ENCODE peak calls at places on chromosome 15, in nine cellular contexts. One of them, this sample, is unnamed.

GRCh38 chr15:91116379-91117067 is 16.5 kb downstream of the SV2B start:
- DNase-seq in breast epithelium: peak; percentile 23
- DNase-seq in psoas muscle: no peak
- DNase-seq in neural progenitor cell: no peak
- DNase-seq in heart left ventricle: no peak
- DNase-seq in esophagus squamous epithelium: no peak
- DNase-seq in sigmoid colon: no peak
- DNase-seq in K562: no peak
- DNase-seq in lower lobe of right lung: no peak
- DNase-seq in this sample: no peak

GRCh38 chr15:94582368-94582767 is 351.0 kb downstream of the MCTP2 start:
- DNase-seq in breast epithelium: no peak
- DNase-seq in psoas muscle: no peak
- DNase-seq in neural progenitor cell: peak; percentile 81
- DNase-seq in heart left ventricle: no peak
- DNase-seq in esophagus squamous epithelium: no peak
- DNase-seq in sigmoid colon: peak; percentile 70
- DNase-seq in K562: peak; percentile 46
- DNase-seq in lower lobe of right lung: no peak
- DNase-seq in this sample: no peak

GRCh38 chr15:81174125-81174524 is 22.6 kb upstream of the IL16 start:
- DNase-seq in breast epithelium: no peak
- DNase-seq in psoas muscle: no peak
- DNase-seq in neural progenitor cell: no peak
- DNase-seq in heart left ventricle: peak; percentile 47
- DNase-seq in esophagus squamous epithelium: no peak
- DNase-seq in sigmoid colon: no peak
- DNase-seq in K562: peak; percentile 26
- DNase-seq in lower lobe of right lung: no peak
- DNase-seq in this sample: no peak

GRCh38 chr15:40049076-40049475 is 10.1 kb upstream of the SRP14 start:
- DNase-seq in breast epithelium: no peak
- DNase-seq in psoas muscle: no peak
- DNase-seq in neural progenitor cell: no peak
- DNase-seq in heart left ventricle: no peak
- DNase-seq in esophagus squamous epithelium: no peak
- DNase-seq in sigmoid colon: no peak
- DNase-seq in K562: no peak
- DNase-seq in lower lobe of right lung: no peak
- DNase-seq in this sample: no peak

GRCh38 chr15:90188914-90189748 is 12.0 kb upstream of the SEMA4B start:
- DNase-seq in breast epithelium: no peak
- DNase-seq in psoas muscle: no peak
- DNase-seq in neural progenitor cell: no peak
- DNase-seq in heart left ventricle: no peak
- DNase-seq in esophagus squamous epithelium: no peak
- DNase-seq in sigmoid colon: no peak
- DNase-seq in K562: peak; percentile 45
- DNase-seq in lower lobe of right lung: no peak
- DNase-seq in this sample: no peak

GRCh38 chr15:40768492-40769309 is 1.1 kb upstream of the C15orf62 start:
- DNase-seq in breast epithelium: no peak
- DNase-seq in psoas muscle: no peak
- DNase-seq in neural progenitor cell: no peak
- DNase-seq in heart left ventricle: no peak
- DNase-seq in esophagus squamous epithelium: no peak
- DNase-seq in sigmoid colon: no peak
- DNase-seq in K562: no peak
- DNase-seq in lower lobe of right lung: peak; percentile 45
- DNase-seq in this sample: no peak

GRCh38 chr15:33031324-33031736 is 163.2 kb downstream of the FMN1 start:
- DNase-seq in breast epithelium: no peak
- DNase-seq in psoas muscle: no peak
- DNase-seq in neural progenitor cell: no peak
- DNase-seq in heart left ventricle: no peak
- DNase-seq in esophagus squamous epithelium: no peak
- DNase-seq in sigmoid colon: no peak
- DNase-seq in K562: no peak
- DNase-seq in lower lobe of right lung: no peak
- DNase-seq in this sample: no peak

GRCh38 chr15:60544581-60545115 is 65.7 kb upstream of the ICE2 start:
- DNase-seq in breast epithelium: no peak
- DNase-seq in psoas muscle: no peak
- DNase-seq in neural progenitor cell: no peak
- DNase-seq in heart left ventricle: no peak
- DNase-seq in esophagus squamous epithelium: no peak
- DNase-seq in sigmoid colon: no peak
- DNase-seq in K562: no peak
- DNase-seq in lower lobe of right lung: no peak
- DNase-seq in this sample: no peak

GRCh38 chr15:100879461-100880138 is at the start of gene ALDH1A3:
- DNase-seq in breast epithelium: no peak
- DNase-seq in psoas muscle: peak; percentile 73
- DNase-seq in neural progenitor cell: peak; percentile 56
- DNase-seq in heart left ventricle: no peak
- DNase-seq in esophagus squamous epithelium: no peak
- DNase-seq in sigmoid colon: peak; percentile 88
- DNase-seq in K562: no peak
- DNase-seq in lower lobe of right lung: no peak
- DNase-seq in this sample: no peak

GRCh38 chr15:77497942-77498361 is 77.3 kb downstream of the HMG20A start:
- DNase-seq in breast epithelium: no peak
- DNase-seq in psoas muscle: no peak
- DNase-seq in neural progenitor cell: no peak
- DNase-seq in heart left ventricle: peak; percentile 62
- DNase-seq in esophagus squamous epithelium: no peak
- DNase-seq in sigmoid colon: no peak
- DNase-seq in K562: no peak
- DNase-seq in lower lobe of right lung: no peak
- DNase-seq in this sample: no peak

GRCh38 chr15:98547255-98547654 is 101.1 kb upstream of the IGF1R start:
- DNase-seq in breast epithelium: no peak
- DNase-seq in psoas muscle: no peak
- DNase-seq in neural progenitor cell: no peak
- DNase-seq in heart left ventricle: no peak
- DNase-seq in esophagus squamous epithelium: no peak
- DNase-seq in sigmoid colon: no peak
- DNase-seq in K562: no peak
- DNase-seq in lower lobe of right lung: no peak
- DNase-seq in this sample: no peak

GRCh38 chr15:98549003-98549402 is 99.3 kb upstream of the IGF1R start:
- DNase-seq in breast epithelium: no peak
- DNase-seq in psoas muscle: no peak
- DNase-seq in neural progenitor cell: no peak
- DNase-seq in heart left ventricle: no peak
- DNase-seq in esophagus squamous epithelium: no peak
- DNase-seq in sigmoid colon: no peak
- DNase-seq in K562: no peak
- DNase-seq in lower lobe of right lung: no peak
- DNase-seq in this sample: no peak

GRCh38 chr15:98547741-98548166 is 100.6 kb upstream of the IGF1R start:
- DNase-seq in breast epithelium: no peak
- DNase-seq in psoas muscle: peak; percentile 42
- DNase-seq in neural progenitor cell: peak; percentile 44
- DNase-seq in heart left ventricle: peak; percentile 39
- DNase-seq in esophagus squamous epithelium: no peak
- DNase-seq in sigmoid colon: peak; percentile 78
- DNase-seq in K562: no peak
- DNase-seq in lower lobe of right lung: peak; percentile 52
- DNase-seq in this sample: no peak

GRCh38 chr15:98549741-98550140 is 98.6 kb upstream of the IGF1R start:
- DNase-seq in breast epithelium: no peak
- DNase-seq in psoas muscle: no peak
- DNase-seq in neural progenitor cell: no peak
- DNase-seq in heart left ventricle: no peak
- DNase-seq in esophagus squamous epithelium: no peak
- DNase-seq in sigmoid colon: no peak
- DNase-seq in K562: no peak
- DNase-seq in lower lobe of right lung: no peak
- DNase-seq in this sample: no peak

DNA sequence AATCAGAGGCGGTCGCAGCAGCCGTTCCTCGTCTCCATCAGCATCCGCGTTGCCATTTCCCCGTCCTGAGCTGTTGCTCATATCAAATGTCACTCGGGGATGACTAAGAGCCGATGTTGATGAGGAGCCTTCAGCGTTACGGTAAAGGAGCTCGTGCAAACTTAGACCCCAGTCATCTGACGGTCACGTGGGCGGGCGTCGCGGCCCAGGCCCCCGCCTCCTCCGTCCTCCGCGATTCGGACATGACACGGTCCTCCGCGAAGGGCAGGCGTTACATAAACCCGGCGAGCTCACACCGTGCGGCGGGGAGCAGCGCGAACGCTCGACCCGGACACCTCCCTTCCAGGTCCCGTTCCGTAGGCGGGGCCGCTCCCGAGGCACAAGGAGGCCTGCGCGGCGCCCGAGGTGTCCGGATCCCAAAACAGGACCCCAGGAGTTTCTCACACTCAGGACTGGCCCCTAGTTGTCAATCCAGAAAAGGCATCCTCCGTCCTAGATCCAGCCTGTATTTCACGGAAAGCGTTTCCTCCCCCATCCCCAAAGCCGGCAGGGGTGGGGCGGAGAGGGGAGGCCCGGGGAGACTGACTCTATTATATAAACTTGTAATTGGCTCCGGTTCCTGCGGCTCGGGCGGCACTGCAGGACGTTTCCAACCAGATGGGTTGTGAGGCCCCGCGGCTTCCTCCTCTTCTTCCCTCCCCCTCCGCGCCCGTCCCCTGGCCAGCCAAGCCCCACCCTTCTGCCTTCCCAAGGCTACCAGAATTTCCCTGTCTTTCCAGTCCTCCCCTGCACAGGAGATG is 100.0 kb upstream of the IGF1R start:
- DNase-seq in breast epithelium: peak; percentile 33
- DNase-seq in psoas muscle: peak; percentile 74
- DNase-seq in neural progenitor cell: peak; percentile 80
- DNase-seq in heart left ventricle: peak; percentile 81
- DNase-seq in esophagus squamous epithelium: peak; percentile 6
- DNase-seq in sigmoid colon: peak; percentile 93
- DNase-seq in K562: no peak
- DNase-seq in lower lobe of right lung: peak; percentile 82
- DNase-seq in this sample: peak; percentile 65
- H3K4me3 ChIP-seq in breast epithelium: peak overlapping the region; percentile 48
- H3K4me3 ChIP-seq in psoas muscle: peak overlapping the region; percentile 74
- H3K4me3 ChIP-seq in neural progenitor cell: peak overlapping the region; percentile 46
- H3K4me3 ChIP-seq in heart left ventricle: peak overlapping the region; percentile 59
- H3K4me3 ChIP-seq in esophagus squamous epithelium: peak overlapping the region; percentile 33
- H3K4me3 ChIP-seq in sigmoid colon: peak overlapping the region; percentile 52
- H3K4me3 ChIP-seq in K562: no peak overlapping the region
- H3K4me3 ChIP-seq in lower lobe of right lung: peak overlapping the region; percentile 59
- H3K4me3 ChIP-seq in this sample: peak overlapping the region; percentile 72

DNA sequence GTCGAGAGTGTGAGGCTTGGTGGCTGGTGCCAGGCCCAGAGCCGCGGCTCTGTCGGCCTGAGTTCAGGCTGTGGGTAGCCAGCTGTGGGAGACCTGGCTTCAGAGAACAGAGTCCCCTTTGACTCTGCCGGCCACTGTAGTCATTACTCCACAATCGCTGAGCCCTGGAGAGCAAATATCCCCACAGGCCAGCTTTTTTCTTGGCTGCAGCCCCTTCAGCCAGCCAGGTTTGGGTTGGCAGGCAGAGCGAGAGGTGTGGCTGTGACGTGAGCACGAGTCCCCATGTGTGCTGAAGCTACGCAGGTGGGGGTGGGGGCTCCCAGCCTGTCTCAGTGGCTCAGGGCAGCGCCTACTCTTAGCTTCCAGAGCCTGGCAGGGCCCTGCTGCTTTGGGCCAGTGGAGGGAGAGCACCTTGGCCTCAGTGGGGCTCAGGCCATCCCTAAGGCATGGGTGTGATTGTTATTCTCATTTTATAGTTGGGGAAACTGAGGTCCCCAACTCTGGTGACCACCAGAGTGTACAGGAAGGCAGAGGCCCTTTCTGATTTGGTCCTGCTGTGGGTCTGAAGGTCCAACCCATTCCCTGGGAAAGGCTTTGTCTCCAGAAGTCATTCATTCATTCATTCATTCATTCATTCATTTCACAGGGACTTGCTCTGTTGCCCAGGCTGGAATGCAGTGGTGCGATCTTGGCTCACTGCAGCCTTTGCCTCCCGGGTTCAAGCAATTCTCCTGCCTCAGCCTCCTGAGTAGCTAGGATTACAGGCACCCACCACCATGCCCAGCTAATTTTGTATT is 45.7 kb upstream of the LCTL start:
- DNase-seq in breast epithelium: peak; percentile 53
- DNase-seq in psoas muscle: no peak
- DNase-seq in neural progenitor cell: no peak
- DNase-seq in heart left ventricle: no peak
- DNase-seq in esophagus squamous epithelium: no peak
- DNase-seq in sigmoid colon: no peak
- DNase-seq in K562: no peak
- DNase-seq in lower lobe of right lung: peak; percentile 53
- DNase-seq in this sample: no peak
- TF ChIP-seq CTCF in breast epithelium: no peak
- TF ChIP-seq CTCF in psoas muscle: no peak
- TF ChIP-seq CTCF in neural progenitor cell: no peak
- TF ChIP-seq CTCF in heart left ventricle: no peak
- TF ChIP-seq CTCF in esophagus squamous epithelium: no peak
- TF ChIP-seq CTCF in sigmoid colon: no peak
- TF ChIP-seq CTCF in K562: no peak
- TF ChIP-seq CTCF in lower lobe of right lung: no peak
- TF ChIP-seq CTCF in this sample: no peak

GRCh38 chr15:69760890-69761568 is 308.4 kb downstream of the RPLP1 start:
- DNase-seq in breast epithelium: peak; percentile 25
- DNase-seq in psoas muscle: peak; percentile 59
- DNase-seq in neural progenitor cell: no peak
- DNase-seq in heart left ventricle: peak; percentile 53
- DNase-seq in esophagus squamous epithelium: no peak
- DNase-seq in sigmoid colon: peak; percentile 81
- DNase-seq in K562: peak; percentile 6
- DNase-seq in lower lobe of right lung: peak; percentile 70
- DNase-seq in this sample: peak; percentile 91
- H3K4me1 ChIP-seq in breast epithelium: no peaks in the 10 kb centered on the region
- H3K4me1 ChIP-seq in psoas muscle: no peaks in the 10 kb centered on the region
- H3K4me1 ChIP-seq in neural progenitor cell: no peaks in the 10 kb centered on the region
- H3K4me1 ChIP-seq in heart left ventricle: no peaks in the 10 kb centered on the region
- H3K4me1 ChIP-seq in esophagus squamous epithelium: no peaks in the 10 kb centered on the region
- H3K4me1 ChIP-seq in sigmoid colon: peaks cover 7% of the 10 kb centered on the region
- H3K4me1 ChIP-seq in K562: no peaks in the 10 kb centered on the region
- H3K4me1 ChIP-seq in lower lobe of right lung: peaks cover 36% of the 10 kb centered on the region
- H3K4me1 ChIP-seq in this sample: peaks cover 5% of the 10 kb centered on the region

DNA sequence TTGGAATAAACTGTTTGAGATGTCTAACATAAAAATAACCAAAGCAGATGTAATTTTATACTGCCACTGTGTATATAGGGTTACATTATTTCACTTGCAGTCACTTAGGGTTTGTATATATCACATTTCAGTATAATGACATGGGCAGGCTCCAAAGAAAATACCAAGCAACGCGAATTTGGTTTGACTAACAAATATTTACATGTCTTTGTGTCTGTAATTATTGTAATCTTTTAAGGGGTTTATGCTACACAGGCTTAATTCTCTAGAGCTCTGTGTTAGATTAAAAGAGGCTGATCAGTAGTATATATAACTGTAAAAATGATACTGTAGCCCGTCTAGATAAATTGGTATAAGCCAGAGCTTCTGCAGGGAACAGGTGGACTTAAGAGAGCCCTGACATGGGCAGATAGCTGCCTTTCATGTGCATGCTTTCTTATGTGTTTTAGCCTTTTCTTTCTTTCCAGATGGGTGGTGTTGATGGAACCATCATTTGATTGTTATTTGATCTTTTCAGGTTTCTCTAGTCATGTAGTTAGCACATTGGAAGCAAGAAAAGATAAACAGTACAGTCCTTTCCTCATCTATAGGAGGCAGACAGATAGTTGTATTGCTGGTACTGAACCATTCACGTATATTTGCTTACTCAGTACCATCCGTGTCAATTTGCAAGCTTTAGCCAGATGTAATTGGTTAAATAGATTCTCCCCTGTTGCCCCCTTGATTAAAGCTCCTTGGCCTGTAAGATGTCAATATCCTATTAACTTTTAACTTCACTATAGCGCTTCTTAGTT is 86.1 kb downstream of the GALK2 start:
- DNase-seq in breast epithelium: no peak
- DNase-seq in psoas muscle: no peak
- DNase-seq in neural progenitor cell: no peak
- DNase-seq in heart left ventricle: no peak
- DNase-seq in esophagus squamous epithelium: no peak
- DNase-seq in sigmoid colon: no peak
- DNase-seq in K562: no peak
- DNase-seq in lower lobe of right lung: no peak
- DNase-seq in this sample: no peak
- H3K4me3 ChIP-seq in breast epithelium: no peak overlapping the region
- H3K4me3 ChIP-seq in psoas muscle: peak overlapping the region; percentile 39
- H3K4me3 ChIP-seq in neural progenitor cell: no peak overlapping the region
- H3K4me3 ChIP-seq in heart left ventricle: no peak overlapping the region
- H3K4me3 ChIP-seq in esophagus squamous epithelium: no peak overlapping the region
- H3K4me3 ChIP-seq in sigmoid colon: no peak overlapping the region
- H3K4me3 ChIP-seq in K562: no peak overlapping the region
- H3K4me3 ChIP-seq in lower lobe of right lung: no peak overlapping the region
- H3K4me3 ChIP-seq in this sample: no peak overlapping the region